ENCODE peak calls at places on chromosomes 4 and X, in six cellular contexts. One of them, this sample, is unnamed.

GRCh38 chr4:7535094-7535493 is 100.4 kb upstream of the PSAPL1 start:
- DNase-seq in K562: no peak
- DNase-seq in H1: no peak
- DNase-seq in HepG2: no peak
- DNase-seq in SK-N-SH: no peak
- DNase-seq in HCT116: no peak
- DNase-seq in this sample: no peak

GRCh38 chr4:183821090-183821853 is 83.8 kb upstream of the STOX2 start:
- DNase-seq in K562: no peak
- DNase-seq in H1: no peak
- DNase-seq in SK-N-SH: no peak
- DNase-seq in HCT116: no peak
- DNase-seq in HepG2: no peak
- DNase-seq in this sample: no peak

GRCh38 chr4:26321326-26322276 is 787 bp downstream of the RBPJ start:
- DNase-seq in K562: peak; percentile 38
- DNase-seq in HepG2: peak; percentile 5
- DNase-seq in H1: no peak
- DNase-seq in SK-N-SH: peak; percentile 38
- DNase-seq in HCT116: no peak
- DNase-seq in this sample: no peak

GRCh38 chrX:64805683-64806082 is 170.6 kb downstream of the ZC4H2 start:
- DNase-seq in K562: no peak
- DNase-seq in SK-N-SH: no peak
- DNase-seq in H1: no peak
- DNase-seq in HepG2: no peak
- DNase-seq in HCT116: no peak
- DNase-seq in this sample: no peak

GRCh38 chr4:165398570-165398969 is 19.8 kb downstream of the CPE start:
- DNase-seq in H1: no peak
- DNase-seq in K562: no peak
- DNase-seq in HCT116: peak; percentile 50
- DNase-seq in SK-N-SH: peak; percentile 59
- DNase-seq in HepG2: no peak
- DNase-seq in this sample: peak; percentile 31

GRCh38 chrX:88202149-88202548 is 544.9 kb upstream of the CPXCR1 start:
- DNase-seq in HepG2: no peak
- DNase-seq in SK-N-SH: no peak
- DNase-seq in K562: peak; percentile 1
- DNase-seq in H1: no peak
- DNase-seq in HCT116: no peak
- DNase-seq in this sample: no peak

GRCh38 chr4:99059550-99059949 is 29.0 kb downstream of the ADH5 start:
- DNase-seq in H1: no peak
- DNase-seq in K562: no peak
- DNase-seq in HepG2: no peak
- DNase-seq in HCT116: no peak
- DNase-seq in SK-N-SH: no peak
- DNase-seq in this sample: no peak

GRCh38 chr4:104519588-104519987 is 24.9 kb upstream of the CXXC4 start:
- DNase-seq in H1: no peak
- DNase-seq in HepG2: no peak
- DNase-seq in SK-N-SH: no peak
- DNase-seq in HCT116: no peak
- DNase-seq in K562: no peak
- DNase-seq in this sample: no peak

GRCh38 chr4:100170986-100171385 is 19.3 kb downstream of the DDIT4L start:
- DNase-seq in H1: no peak
- DNase-seq in K562: no peak
- DNase-seq in HCT116: no peak
- DNase-seq in HepG2: no peak
- DNase-seq in SK-N-SH: no peak
- DNase-seq in this sample: no peak

GRCh38 chrX:1026263-1027015 is 186.0 kb downstream of the CRLF2 start:
- DNase-seq in K562: no peak
- DNase-seq in HCT116: no peak
- DNase-seq in H1: no peak
- DNase-seq in SK-N-SH: no peak
- DNase-seq in HepG2: no peak
- DNase-seq in this sample: no peak

GRCh38 chr4:39526810-39527295 is 386 bp downstream of the UGDH start:
- DNase-seq in H1: no peak
- DNase-seq in SK-N-SH: no peak
- DNase-seq in HepG2: no peak
- DNase-seq in K562: no peak
- DNase-seq in HCT116: no peak
- DNase-seq in this sample: no peak

GRCh38 chrX:119647089-119647488 is 40.9 kb upstream of the NKRF start:
- DNase-seq in HepG2: no peak
- DNase-seq in K562: no peak
- DNase-seq in HCT116: no peak
- DNase-seq in H1: no peak
- DNase-seq in SK-N-SH: no peak
- DNase-seq in this sample: no peak

GRCh38 chr4:46909078-46909477 is at the start of gene COX7B2:
- DNase-seq in K562: peak; percentile 3
- DNase-seq in HCT116: no peak
- DNase-seq in HepG2: no peak
- DNase-seq in H1: no peak
- DNase-seq in SK-N-SH: no peak
- DNase-seq in this sample: no peak

GRCh38 chr4:26174033-26174432 is 146.8 kb upstream of the RBPJ start:
- DNase-seq in K562: peak; percentile 19
- DNase-seq in HepG2: no peak
- DNase-seq in SK-N-SH: no peak
- DNase-seq in H1: no peak
- DNase-seq in HCT116: no peak
- DNase-seq in this sample: no peak

GRCh38 chrX:114889454-114889853 is 128.0 kb downstream of the IL13RA2 start:
- DNase-seq in HCT116: no peak
- DNase-seq in HepG2: no peak
- DNase-seq in K562: no peak
- DNase-seq in SK-N-SH: no peak
- DNase-seq in H1: no peak
- DNase-seq in this sample: no peak

GRCh38 chr4:70759126-70759525 is 37.4 kb downstream of the RUFY3 start:
- DNase-seq in K562: no peak
- DNase-seq in HCT116: no peak
- DNase-seq in HepG2: no peak
- DNase-seq in H1: no peak
- DNase-seq in SK-N-SH: no peak
- DNase-seq in this sample: no peak

GRCh38 chr4:97493815-97494518 is 649.3 kb downstream of the STPG2 start:
- DNase-seq in H1: no peak
- DNase-seq in SK-N-SH: no peak
- DNase-seq in HepG2: no peak
- DNase-seq in HCT116: peak; percentile 76
- DNase-seq in K562: no peak
- DNase-seq in this sample: no peak

GRCh38 chrX:16839852-16840460 is 30.2 kb downstream of the RBBP7 start:
- DNase-seq in SK-N-SH: no peak
- DNase-seq in K562: peak; percentile 29
- DNase-seq in HepG2: no peak
- DNase-seq in HCT116: no peak
- DNase-seq in H1: no peak
- DNase-seq in this sample: no peak

GRCh38 chrX:16838202-16839066 is 31.7 kb downstream of the RBBP7 start:
- DNase-seq in HepG2: no peak
- DNase-seq in SK-N-SH: no peak
- DNase-seq in K562: no peak
- DNase-seq in H1: no peak
- DNase-seq in HCT116: no peak
- DNase-seq in this sample: no peak

GRCh38 chrX:16836371-16836770 is 33.8 kb downstream of the RBBP7 start:
- DNase-seq in SK-N-SH: peak; percentile 47
- DNase-seq in HepG2: peak; percentile 17
- DNase-seq in H1: no peak
- DNase-seq in HCT116: no peak
- DNase-seq in K562: peak; percentile 8
- DNase-seq in this sample: peak; percentile 68

GRCh38 chrX:16842684-16843083 is 27.5 kb downstream of the RBBP7 start:
- DNase-seq in HepG2: no peak
- DNase-seq in H1: no peak
- DNase-seq in SK-N-SH: no peak
- DNase-seq in K562: no peak
- DNase-seq in HCT116: no peak
- DNase-seq in this sample: no peak

DNA sequence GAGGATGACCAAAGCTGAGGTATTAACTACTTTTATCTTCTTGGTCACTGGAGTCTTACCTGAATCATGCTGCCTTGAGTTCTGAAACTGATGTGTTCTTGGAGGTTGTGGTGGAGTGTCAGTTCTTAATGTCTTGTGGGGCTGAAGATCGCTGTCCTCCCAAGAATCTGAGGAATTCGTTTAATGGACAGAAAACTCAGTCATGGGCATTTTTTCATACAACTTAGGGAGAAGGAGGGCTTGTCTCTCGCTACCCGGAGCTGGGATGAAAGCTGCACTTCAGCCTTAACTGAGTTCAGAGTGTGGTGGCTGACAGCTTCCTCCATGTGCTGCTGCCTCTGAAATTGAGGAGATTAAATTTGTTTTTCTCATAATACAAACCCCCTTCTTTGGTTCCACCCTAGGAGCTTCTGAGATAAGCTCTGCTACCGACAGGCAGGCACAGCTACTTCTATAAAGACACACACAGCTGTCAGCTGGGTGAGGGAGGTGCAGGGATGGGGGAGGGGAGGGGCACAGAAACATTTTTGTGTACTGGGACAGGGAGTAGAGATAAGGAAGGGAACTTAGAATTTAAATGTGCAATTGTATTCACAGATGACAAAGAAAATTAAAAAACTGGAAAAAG is 30.8 kb downstream of the RBBP7 start:
- DNase-seq in HCT116: no peak
- DNase-seq in SK-N-SH: no peak
- DNase-seq in K562: peak; percentile 38
- DNase-seq in HepG2: no peak
- DNase-seq in H1: no peak
- DNase-seq in this sample: no peak
- TF ChIP-seq JUND in HCT116: no peak
- TF ChIP-seq JUND in SK-N-SH: no peak
- TF ChIP-seq JUND in K562: no peak
- TF ChIP-seq JUND in HepG2: no peak
- TF ChIP-seq JUND in H1: no peak
- TF ChIP-seq JUND in this sample: no peak

GRCh38 chr4:107718351-107718965 is 1.6 kb downstream of the PAPSS1 start:
- DNase-seq in SK-N-SH: no peak
- DNase-seq in H1: no peak
- DNase-seq in HCT116: no peak
- DNase-seq in K562: no peak
- DNase-seq in HepG2: no peak
- DNase-seq in this sample: no peak

GRCh38 chr4:107719927-107720722 is at the start of gene PAPSS1:
- DNase-seq in HCT116: peak; percentile 95
- DNase-seq in SK-N-SH: peak; percentile 96
- DNase-seq in K562: peak; percentile 98
- DNase-seq in H1: peak; percentile 97
- DNase-seq in HepG2: peak; percentile 93
- DNase-seq in this sample: peak; percentile 97

GRCh38 chr4:107719211-107719926 is 665 bp downstream of the PAPSS1 start:
- DNase-seq in K562: peak; percentile 34
- DNase-seq in HepG2: peak; percentile 77
- DNase-seq in SK-N-SH: no peak
- DNase-seq in HCT116: no peak
- DNase-seq in H1: no peak
- DNase-seq in this sample: peak; percentile 55

DNA sequence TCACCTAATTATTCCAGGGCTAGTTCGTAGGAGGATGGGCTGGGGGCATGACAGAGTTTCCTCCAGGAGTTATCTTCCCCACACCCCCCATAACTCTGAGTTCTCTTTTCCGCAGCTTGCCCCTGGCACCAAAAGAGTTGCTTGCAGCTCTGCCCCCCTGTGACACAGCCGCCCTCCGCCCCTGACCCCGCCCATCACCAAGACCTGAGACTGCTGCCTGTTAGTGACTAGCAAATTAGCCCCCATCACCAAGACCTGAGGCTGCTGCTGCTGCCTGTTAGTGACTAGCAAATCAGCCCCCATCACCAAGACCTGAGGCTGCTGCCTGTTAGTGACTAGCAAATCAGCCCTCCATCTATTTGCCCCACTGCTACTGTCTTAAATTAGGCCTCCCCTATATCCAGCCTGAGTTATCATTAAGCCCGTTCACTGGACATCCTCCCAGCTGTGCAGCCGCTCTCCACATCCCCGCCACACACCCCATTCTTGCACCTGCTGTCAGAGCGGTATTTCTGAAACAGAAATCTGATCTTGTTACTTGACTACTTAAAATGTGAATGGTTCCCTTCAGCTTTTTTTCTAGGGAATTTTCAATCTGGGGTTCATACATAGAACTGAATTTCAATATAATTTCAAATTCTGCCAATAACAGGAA is 1.5 kb upstream of the PAPSS1 start:
- DNase-seq in H1: peak; percentile 15
- DNase-seq in K562: no peak
- DNase-seq in HepG2: no peak
- DNase-seq in HCT116: no peak
- DNase-seq in SK-N-SH: no peak
- DNase-seq in this sample: no peak
- TF ChIP-seq JUND in H1: no peak
- TF ChIP-seq JUND in K562: no peak
- TF ChIP-seq JUND in HepG2: no peak
- TF ChIP-seq JUND in HCT116: no peak
- TF ChIP-seq JUND in SK-N-SH: no peak
- TF ChIP-seq JUND in this sample: no peak

GRCh38 chrX:16804923-16805464 is 18.7 kb downstream of the TXLNG start:
- DNase-seq in K562: peak; percentile 32
- DNase-seq in HepG2: no peak
- DNase-seq in SK-N-SH: no peak
- DNase-seq in HCT116: no peak
- DNase-seq in H1: no peak
- DNase-seq in this sample: no peak

GRCh38 chrX:16807976-16808542 is 21.8 kb downstream of the TXLNG start:
- DNase-seq in K562: peak; percentile 26
- DNase-seq in HepG2: peak; percentile 64
- DNase-seq in SK-N-SH: no peak
- DNase-seq in H1: no peak
- DNase-seq in HCT116: no peak
- DNase-seq in this sample: no peak

DNA sequence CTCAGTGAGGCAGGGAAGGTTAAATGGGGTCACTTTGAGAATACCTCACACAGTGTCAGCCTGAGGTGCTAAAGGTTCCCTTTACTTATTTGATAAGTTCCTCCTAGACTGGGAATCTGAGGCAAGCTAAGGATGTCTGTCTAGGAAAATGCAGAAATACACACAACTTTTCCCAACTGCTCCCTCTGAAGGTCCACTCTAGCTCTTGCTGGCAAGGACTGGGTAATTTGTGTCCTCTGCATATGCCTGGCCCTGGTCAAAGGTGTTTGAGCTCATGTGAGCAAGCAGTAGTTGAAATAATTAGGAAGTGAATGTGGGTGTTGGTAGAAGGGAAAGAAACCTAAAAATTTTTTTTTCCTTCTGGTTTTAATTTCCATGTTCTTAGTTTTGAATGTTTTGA is 21.3 kb downstream of the TXLNG start:
- DNase-seq in HepG2: no peak
- DNase-seq in H1: no peak
- DNase-seq in K562: no peak
- DNase-seq in HCT116: no peak
- DNase-seq in SK-N-SH: peak; percentile 23
- DNase-seq in this sample: peak; percentile 67
- TF ChIP-seq JUND in HepG2: no peak
- TF ChIP-seq JUND in H1: no peak
- TF ChIP-seq JUND in K562: no peak
- TF ChIP-seq JUND in HCT116: no peak
- TF ChIP-seq JUND in SK-N-SH: no peak
- TF ChIP-seq JUND in this sample: no peak

GRCh38 chrX:100410083-100410590 is at the start of gene PCDH19:
- DNase-seq in H1: no peak
- DNase-seq in SK-N-SH: peak; percentile 86
- DNase-seq in HepG2: no peak
- DNase-seq in HCT116: no peak
- DNase-seq in K562: no peak
- DNase-seq in this sample: peak; percentile 91
- TF ChIP-seq JUND in H1: no peak
- TF ChIP-seq JUND in SK-N-SH: no peak
- TF ChIP-seq JUND in HepG2: no peak
- TF ChIP-seq JUND in HCT116: no peak
- TF ChIP-seq JUND in K562: no peak
- TF ChIP-seq JUND in this sample: no peak